ENCODE peak calls at places on chromosomes 7 and 10, in ten cellular contexts. D, U, T, L, G, M, S, R, Q and Y are unnamed samples. For H3K36me3, the result is how much of the 10 kb centered on the place peaks cover.

GRCh38 chr7:158695726-158696452 is 8.7 kb downstream of the NCAPG2 start:
- DNase-seq in D (peak), U (peak), T (no peak), L (peak), G (no peak), M (peak), S (peak), R (peak), Q (peak), Y (peak)

GRCh38 chr7:44760034-44760580 is 11.5 kb downstream of the ZMIZ2 start:
- DNase-seq in D (no peak), U (no peak), T (no peak), L (no peak), G (no peak), M (no peak), S (no peak), R (no peak), Q (no peak), Y (no peak)

GRCh38 chr10:70925377-70926214 is 37.2 kb upstream of the PCBD1 start:
- DNase-seq in D (peak), U (no peak), T (no peak), L (peak), G (no peak), M (peak), S (peak), R (no peak), Q (no peak), Y (peak)

GRCh38 chr10:12588091-12588850 is 238.9 kb downstream of the CAMK1D start:
- DNase-seq in D (no peak), U (no peak), T (no peak), L (no peak), G (no peak), M (no peak), S (no peak), R (no peak), Q (no peak), Y (no peak)

GRCh38 chr7:104240400-104240799 is 32.6 kb upstream of the ORC5 start:
- DNase-seq in D (no peak), U (no peak), T (no peak), L (no peak), G (no peak), M (no peak), S (no peak), R (no peak), Q (no peak), Y (no peak)

GRCh38 chr10:120475844-120476791 is 19.1 kb downstream of the PLPP4 start:
- DNase-seq in D (no peak), U (no peak), T (no peak), L (no peak), G (no peak), M (peak), S (no peak), R (no peak), Q (no peak), Y (no peak)

GRCh38 chr7:75813084-75813483 is 522 bp downstream of the CCL24 start:
- DNase-seq in D (no peak), U (no peak), T (no peak), L (no peak), G (no peak), M (no peak), S (no peak), R (no peak), Q (no peak), Y (no peak)

GRCh38 chr7:20408467-20408826 is 77.7 kb downstream of the ITGB8 start:
- DNase-seq in D (peak), U (peak), T (no peak), L (no peak), G (no peak), M (no peak), S (no peak), R (no peak), Q (peak), Y (peak)

GRCh38 chr7:34849163-34849960 is 187.9 kb downstream of the DPY19L1 start:
- DNase-seq in D (no peak), U (no peak), T (no peak), L (no peak), G (no peak), M (no peak), S (no peak), R (no peak), Q (no peak), Y (no peak)

GRCh38 chr7:129144095-129144833 is at the start of gene TSPAN33:
- DNase-seq in D (peak), U (peak), T (no peak), L (peak), G (peak), M (peak), S (peak), R (peak), Q (peak), Y (peak)

GRCh38 chr7:47047384-47047783 is 534.5 kb downstream of the TNS3 start:
- DNase-seq in D (no peak), U (no peak), T (no peak), L (no peak), G (no peak), M (no peak), S (no peak), R (no peak), Q (no peak), Y (no peak)

GRCh38 chr10:126222736-126223511 is 165.4 kb downstream of the ADAM12 start:
- DNase-seq in D (no peak), U (no peak), T (no peak), L (no peak), G (no peak), M (no peak), S (no peak), R (no peak), Q (no peak), Y (no peak)

GRCh38 chr7:132290021-132290420 is 286.2 kb downstream of the PLXNA4 start:
- DNase-seq in D (no peak), U (no peak), T (no peak), L (no peak), G (no peak), M (no peak), S (no peak), R (no peak), Q (no peak), Y (no peak)

GRCh38 chr10:71254834-71255539 is 42.6 kb downstream of the UNC5B start:
- DNase-seq in D (no peak), U (no peak), T (no peak), L (no peak), G (no peak), M (no peak), S (no peak), R (no peak), Q (no peak), Y (no peak)

GRCh38 chr10:7610651-7611389 is 55.9 kb downstream of the ITIH5 start:
- DNase-seq in D (peak), U (peak), T (no peak), L (no peak), G (no peak), M (no peak), S (peak), R (peak), Q (peak), Y (peak)

GRCh38 chr7:29511337-29511736 is 52.3 kb upstream of the PRR15 start:
- DNase-seq in D (no peak), U (no peak), T (no peak), L (no peak), G (no peak), M (no peak), S (no peak), R (no peak), Q (no peak), Y (no peak)

DNA sequence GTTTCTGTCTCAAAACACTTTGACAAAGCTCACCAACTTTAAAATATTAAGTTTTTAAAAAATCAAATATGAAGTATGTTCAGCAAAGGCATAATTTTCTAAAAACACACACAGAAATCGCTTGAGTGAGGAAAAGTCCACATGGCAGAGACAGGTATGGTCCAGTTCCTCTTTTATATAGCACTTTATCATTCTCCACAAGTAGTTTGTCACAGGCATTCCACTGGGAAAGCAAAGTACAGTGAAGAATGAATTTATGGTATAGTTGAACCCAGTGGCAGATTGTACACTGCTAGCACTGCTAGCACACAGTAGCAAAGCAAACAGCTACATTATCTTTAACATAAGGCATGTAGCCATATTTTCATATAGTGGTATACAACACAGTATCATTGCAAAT is 102.3 kb downstream of the HECTD2 start:
- DNase-seq in D (no peak), U (no peak), T (no peak), L (no peak), G (no peak), M (no peak), S (no peak), R (no peak), Q (no peak), Y (no peak)
- H3K27ac ChIP-seq in D (no peak), U (no peak), T (no peak), L (no peak), G (no peak), M (no peak), S (no peak), R (no peak), Q (no peak), Y (no peak)

DNA sequence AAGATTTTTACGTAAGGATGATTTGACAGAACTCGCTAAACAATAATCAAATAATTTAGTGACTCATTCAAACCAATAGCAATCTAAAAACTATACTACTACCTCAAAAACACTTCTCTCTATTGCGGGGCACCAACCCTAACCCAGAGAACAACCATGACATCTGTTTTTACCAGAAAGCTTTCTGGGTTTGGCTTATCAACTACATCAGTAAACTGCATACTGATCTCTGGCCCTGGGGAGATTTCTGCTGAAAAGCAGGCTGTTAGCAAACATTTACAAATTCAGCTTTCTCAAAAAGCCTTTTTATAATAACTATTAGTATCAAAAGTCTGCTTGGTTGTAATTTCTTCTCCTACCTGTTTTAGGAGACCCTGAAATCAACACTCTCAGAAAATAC is 144.5 kb upstream of the ZWINT start:
- DNase-seq in D (no peak), U (no peak), T (no peak), L (no peak), G (no peak), M (no peak), S (no peak), R (no peak), Q (no peak), Y (no peak)
- H3K36me3 ChIP-seq in D (under half), U (under half), T (under half), L (under half), G (under half), M (under half), S (under half), R (under half), Q (under half), Y (under half)

DNA sequence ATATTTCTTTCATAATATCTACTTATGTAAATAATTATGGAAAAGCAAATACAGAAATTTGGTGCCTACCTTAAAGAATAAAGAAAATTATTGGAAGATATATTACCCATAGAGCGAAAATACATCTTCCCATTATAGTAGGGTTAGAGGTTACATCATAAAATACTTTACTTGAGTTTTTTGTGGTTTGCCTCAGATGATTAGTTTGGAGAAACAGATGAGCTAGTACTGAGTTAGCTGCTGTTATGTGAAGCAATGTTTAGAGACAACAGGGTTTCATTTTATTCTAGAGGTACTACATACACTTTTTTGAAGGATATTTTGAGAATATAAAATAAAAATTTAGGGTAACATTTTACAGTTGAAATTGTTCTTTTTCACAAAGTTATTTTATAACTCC is 2.9 kb upstream of the MLLT10 start:
- DNase-seq in D (no peak), U (no peak), T (no peak), L (no peak), G (no peak), M (no peak), S (no peak), R (no peak), Q (no peak), Y (no peak)
- H3K27ac ChIP-seq in D (peak), U (no peak), T (no peak), L (no peak), G (no peak), M (peak), S (peak), R (peak), Q (no peak), Y (peak)

DNA sequence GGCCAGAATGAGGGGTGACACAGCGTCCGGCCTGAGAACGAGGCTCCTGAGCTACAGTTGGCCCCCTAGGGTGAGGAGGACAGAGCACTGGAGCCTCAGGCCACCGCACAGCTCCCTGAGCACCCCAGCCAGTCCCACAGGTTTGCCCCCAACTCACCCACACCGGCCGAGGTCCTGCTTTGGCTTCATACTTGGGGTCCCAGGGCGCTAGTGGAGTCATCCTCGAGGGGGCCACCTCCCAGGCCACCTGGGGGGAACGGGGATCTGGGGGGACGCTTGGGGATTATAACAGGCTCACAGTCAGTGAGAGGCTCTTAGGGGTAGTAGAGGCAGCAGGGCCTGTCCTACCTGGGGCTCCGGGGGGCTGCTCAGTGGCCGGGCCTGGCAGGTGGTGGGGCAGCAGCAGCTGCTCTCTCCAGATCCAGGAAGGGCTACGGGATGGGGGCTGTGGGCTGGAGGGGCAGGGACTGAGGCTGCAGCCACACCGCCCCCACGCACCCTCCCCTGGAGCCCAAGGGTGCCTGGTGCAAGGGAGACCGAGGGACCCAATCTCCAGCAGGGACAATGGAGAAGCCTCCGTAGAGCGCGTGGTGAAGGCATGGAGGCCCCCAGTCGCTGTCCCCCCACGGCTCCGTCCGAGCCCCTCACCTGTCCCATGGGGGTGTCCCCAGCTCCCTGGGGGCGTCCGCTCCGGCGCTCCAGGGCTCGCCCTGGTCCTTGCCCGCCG is 588 bp downstream of the SAP25 start:
- DNase-seq in D (peak), U (no peak), T (no peak), L (no peak), G (no peak), M (no peak), S (no peak), R (no peak), Q (no peak), Y (no peak)
- H3K36me3 ChIP-seq in D (under half), U (half or more), T (under half), L (under half), G (under half), M (under half), S (under half), R (under half), Q (under half), Y (under half)

GRCh38 chr10:636016-636730 is 53.3 kb downstream of the DIP2C start:
- DNase-seq in D (no peak), U (no peak), T (no peak), L (no peak), G (no peak), M (no peak), S (no peak), R (no peak), Q (no peak), Y (no peak)

GRCh38 chr10:635088-635861 is 54.2 kb downstream of the DIP2C start:
- DNase-seq in D (no peak), U (no peak), T (no peak), L (no peak), G (no peak), M (peak), S (no peak), R (no peak), Q (no peak), Y (no peak)

GRCh38 chr10:634256-634655 is 55.2 kb downstream of the DIP2C start:
- DNase-seq in D (no peak), U (no peak), T (no peak), L (no peak), G (no peak), M (no peak), S (no peak), R (no peak), Q (no peak), Y (no peak)

GRCh38 chr10:631266-631665 is 58.2 kb downstream of the DIP2C start:
- DNase-seq in D (no peak), U (no peak), T (no peak), L (no peak), G (no peak), M (no peak), S (no peak), R (no peak), Q (no peak), Y (no peak)

GRCh38 chr10:633279-634245 is 55.9 kb downstream of the DIP2C start:
- DNase-seq in D (peak), U (no peak), T (no peak), L (no peak), G (no peak), M (peak), S (no peak), R (no peak), Q (no peak), Y (no peak)
- H3K27ac ChIP-seq in D (no peak), U (no peak), T (no peak), L (no peak), G (no peak), M (no peak), S (peak), R (no peak), Q (no peak), Y (peak)

GRCh38 chr10:128099901-128100300 is 26.3 kb downstream of the MKI67 start:
- DNase-seq in D (no peak), U (no peak), T (no peak), L (no peak), G (no peak), M (no peak), S (no peak), R (no peak), Q (no peak), Y (no peak)

GRCh38 chr10:128102480-128103228 is 23.6 kb downstream of the MKI67 start:
- DNase-seq in D (no peak), U (peak), T (no peak), L (no peak), G (no peak), M (peak), S (no peak), R (no peak), Q (peak), Y (no peak)

GRCh38 chr10:128103229-128103714 is 23.0 kb downstream of the MKI67 start:
- DNase-seq in D (no peak), U (no peak), T (no peak), L (no peak), G (no peak), M (no peak), S (no peak), R (no peak), Q (no peak), Y (no peak)

GRCh38 chr10:128110339-128110738 is 15.9 kb downstream of the MKI67 start:
- DNase-seq in D (no peak), U (no peak), T (no peak), L (no peak), G (no peak), M (no peak), S (no peak), R (no peak), Q (no peak), Y (no peak)

DNA sequence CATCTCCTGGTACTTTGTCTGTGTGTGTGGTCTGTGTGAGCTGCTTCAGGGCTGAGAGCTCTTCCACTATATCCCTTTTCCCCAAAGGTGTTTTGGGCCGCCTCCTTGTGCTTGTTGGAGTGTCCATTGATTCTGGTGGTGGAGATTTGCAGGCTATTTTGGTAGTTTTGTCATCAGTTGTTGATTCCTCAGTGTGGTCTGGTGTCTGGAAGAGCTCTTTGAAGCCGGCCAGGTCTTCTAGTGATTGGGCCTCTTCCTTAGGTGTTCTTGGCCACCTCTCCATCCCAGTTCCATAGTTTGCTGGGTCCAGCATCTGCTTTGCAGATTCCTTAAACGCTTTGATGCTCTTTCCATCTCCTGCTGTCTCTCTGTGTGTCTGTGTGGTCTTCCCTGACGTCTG is 20.8 kb downstream of the MKI67 start:
- DNase-seq in D (no peak), U (no peak), T (no peak), L (no peak), G (no peak), M (no peak), S (no peak), R (no peak), Q (no peak), Y (no peak)
- H3K36me3 ChIP-seq in D (under half), U (under half), T (under half), L (under half), G (half or more), M (under half), S (under half), R (half or more), Q (under half), Y (under half)

DNA sequence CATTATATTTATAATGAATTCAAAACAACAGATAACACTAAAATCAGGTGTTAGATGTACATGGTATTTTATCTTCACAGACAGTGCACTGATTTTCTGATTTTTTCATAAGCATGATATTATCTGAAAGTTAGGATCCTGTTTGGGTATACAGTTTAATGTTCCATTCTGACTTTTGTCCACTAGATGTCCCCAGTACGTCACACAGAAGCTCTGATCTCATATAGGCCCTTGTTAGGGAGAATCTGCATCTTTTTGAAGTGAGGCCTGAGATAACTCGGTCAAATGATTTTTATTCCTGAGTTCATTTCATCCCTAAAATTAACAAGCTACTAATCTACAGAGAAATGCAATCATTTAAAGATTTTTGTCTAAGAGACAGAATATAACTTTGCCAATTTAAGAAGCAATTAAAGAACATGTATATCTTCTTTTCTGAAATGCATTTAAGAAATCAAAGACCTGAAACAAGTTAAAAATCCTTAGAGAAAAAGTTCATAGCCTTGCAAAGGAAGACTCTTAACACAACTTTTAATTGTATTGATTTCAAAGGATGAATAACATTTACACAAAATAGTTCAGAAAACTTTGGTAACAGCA is 72.0 kb upstream of the TES start:
- DNase-seq in D (no peak), U (no peak), T (no peak), L (no peak), G (peak), M (no peak), S (peak), R (peak), Q (no peak), Y (no peak)
- H3K27ac ChIP-seq in D (no peak), U (no peak), T (no peak), L (no peak), G (no peak), M (no peak), S (no peak), R (no peak), Q (no peak), Y (no peak)